ENCODE peak calls at places on chromosomes 4 and X, in ten cellular contexts. T is HCT116, Y is suprapubic skin, U is psoas muscle, C is cardiac fibroblast, P is retinal pigment epithelial cell, N is lung, F is heart left ventricle, W is tibial nerve, M is IMR-90. S is an unnamed sample.

GRCh38 chrX:53714580-53715335 is 28.2 kb upstream of the HUWE1 start:
- DNase-seq in M (peak; percentile 57), U (no peak), F (no peak), T (peak; percentile 4), N (peak; percentile 45), W (no peak), P (no peak), Y (no peak), C (peak; percentile 20), S (no peak)

GRCh38 chrX:141214216-141214615 is 28.1 kb downstream of the SPANXC start:
- DNase-seq in U (no peak), C (no peak), M (no peak), W (no peak), T (no peak), Y (no peak), F (no peak), P (no peak), N (no peak), S (no peak)

GRCh38 chr4:12488672-12489071 is 995.5 kb downstream of the RAB28 start:
- DNase-seq in M (no peak), T (no peak), U (no peak), F (peak; percentile 73), Y (no peak), W (no peak), C (peak; percentile 63), P (no peak), N (no peak), S (no peak)

GRCh38 chr4:1400861-1401408 is 5.3 kb downstream of the NKX1-1 start:
- DNase-seq in N (no peak), M (no peak), U (peak; percentile 35), Y (no peak), P (no peak), C (no peak), F (no peak), T (no peak), W (no peak), S (peak; percentile 48)

GRCh38 chrX:545488-545887 is 85.1 kb upstream of the SHOX start:
- DNase-seq in M (no peak), N (no peak), F (no peak), T (no peak), C (no peak), Y (no peak), W (no peak), U (no peak), P (no peak), S (peak; percentile 64)

GRCh38 chr4:127965803-127966175 is 583 bp downstream of the ABHD18 start:
- DNase-seq in N (peak; percentile 48), T (peak; percentile 52), W (no peak), M (peak; percentile 20), P (peak; percentile 3), C (peak; percentile 28), F (peak; percentile 58), U (no peak), Y (no peak), S (peak; percentile 33)

GRCh38 chr4:40231464-40231863 is 34.6 kb downstream of the RHOH start:
- DNase-seq in M (no peak), T (no peak), F (no peak), N (no peak), P (no peak), U (no peak), C (no peak), Y (no peak), W (no peak), S (no peak)

GRCh38 chrX:1554469-1555210 is 17.7 kb upstream of the P2RY8 start:
- DNase-seq in Y (peak; percentile 61), C (no peak), U (no peak), W (no peak), M (no peak), N (no peak), T (no peak), P (no peak), F (no peak), S (peak; percentile 78)

GRCh38 chrX:53262918-53263394 is 18.4 kb downstream of the IQSEC2 start:
- DNase-seq in T (peak; percentile 34), U (no peak), F (no peak), W (no peak), P (no peak), C (peak; percentile 33), M (peak; percentile 55), N (no peak), Y (no peak), S (no peak)

GRCh38 chr4:120007171-120007894 is 59.3 kb downstream of the MAD2L1 start:
- DNase-seq in U (no peak), P (peak; percentile 62), C (peak; percentile 79), F (no peak), M (peak; percentile 90), T (no peak), W (no peak), N (no peak), Y (no peak), S (no peak)

GRCh38 chrX:23436875-23437274 is 102.2 kb downstream of the PTCHD1 start:
- DNase-seq in N (no peak), W (no peak), Y (no peak), F (no peak), T (no peak), P (no peak), U (no peak), C (no peak), M (no peak), S (no peak)

GRCh38 chr4:170109586-170110289 is 20.0 kb upstream of the AADAT start:
- DNase-seq in Y (no peak), M (no peak), N (no peak), W (no peak), C (peak; percentile 4), P (no peak), T (no peak), U (no peak), F (no peak), S (no peak)

GRCh38 chr4:6813725-6814124 is 31.2 kb downstream of the KIAA0232 start:
- DNase-seq in F (no peak), T (no peak), Y (no peak), M (no peak), W (no peak), U (no peak), P (no peak), N (no peak), C (no peak), S (no peak)

GRCh38 chrX:24702362-24703184 is 8.9 kb downstream of the POLA1 start:
- DNase-seq in Y (no peak), M (no peak), W (no peak), P (no peak), F (no peak), N (no peak), T (no peak), U (no peak), C (no peak), S (no peak)

GRCh38 chrX:68146054-68146453 is 287.2 kb downstream of the OPHN1 start:
- DNase-seq in N (no peak), U (no peak), T (peak; percentile 10), C (peak; percentile 66), M (peak; percentile 62), W (no peak), Y (no peak), P (peak; percentile 25), F (no peak), S (no peak)

GRCh38 chr4:31458813-31459212 is 738.6 kb downstream of the PCDH7 start:
- DNase-seq in P (peak; percentile 40), C (peak; percentile 49), F (no peak), Y (no peak), M (no peak), T (no peak), W (no peak), U (no peak), N (no peak), S (peak; percentile 22)

GRCh38 chr4:44806076-44806475 is 79.7 kb upstream of the GNPDA2 start:
- DNase-seq in T (no peak), M (no peak), F (no peak), W (no peak), C (no peak), U (no peak), N (no peak), Y (no peak), P (no peak), S (no peak)

GRCh38 chr4:75727073-75727472 is 2.7 kb downstream of the USO1 start:
- DNase-seq in W (no peak), F (no peak), N (no peak), M (peak; percentile 15), P (no peak), U (no peak), T (no peak), Y (no peak), C (no peak), S (no peak)
- H3K4me3 ChIP-seq in W (no peak overlapping the region), F (peak overlapping the region; percentile 98), N (no peak overlapping the region), M (no peak overlapping the region), P (no peak overlapping the region), U (peak overlapping the region; percentile 92), T (no peak overlapping the region), Y (no peak overlapping the region), C (peak overlapping the region; percentile 78), S (no peak overlapping the region)

GRCh38 chrX:45515262-45516215 is 314.9 kb upstream of the DIPK2B start:
- DNase-seq in M (peak; percentile 92), Y (peak; percentile 79), N (peak; percentile 78), W (peak; percentile 21), T (peak; percentile 62), P (peak; percentile 58), F (peak; percentile 27), C (peak; percentile 90), U (peak; percentile 81), S (peak; percentile 90)
- TF ChIP-seq CTCF in M (peak; percentile 74), Y (peak; percentile 39), N (peak; percentile 36), W (peak; percentile 51), T (peak; percentile 55), P (peak; percentile 69), F (peak; percentile 40), C (peak; percentile 62), U (peak; percentile 64), S (no peak)

GRCh38 chrX:150694738-150695410 is 1.7 kb downstream of the MTMR1 start:
- DNase-seq in T (no peak), C (no peak), M (no peak), U (no peak), P (no peak), N (no peak), W (no peak), Y (no peak), F (no peak), S (no peak)
- H3K4me3 ChIP-seq in T (no peak overlapping the region), C (no peak overlapping the region), M (no peak overlapping the region), U (peak overlapping the region; percentile 69), P (no peak overlapping the region), N (no peak overlapping the region), W (no peak overlapping the region), Y (peak overlapping the region; percentile 59), F (peak overlapping the region; percentile 63), S (no peak overlapping the region)

GRCh38 chr4:109295081-109295480 is 7.4 kb downstream of the COL25A1 start:
- DNase-seq in U (no peak), W (no peak), T (no peak), Y (no peak), M (no peak), N (no peak), F (no peak), C (no peak), P (no peak), S (no peak)

GRCh38 chr4:109296545-109296944 is 5.9 kb downstream of the COL25A1 start:
- DNase-seq in T (no peak), P (no peak), F (no peak), Y (no peak), M (no peak), W (no peak), C (no peak), N (no peak), U (no peak), S (no peak)

GRCh38 chr4:109294468-109295020 is 7.9 kb downstream of the COL25A1 start:
- DNase-seq in U (no peak), N (no peak), F (no peak), C (no peak), M (peak; percentile 13), P (no peak), W (no peak), T (no peak), Y (no peak), S (no peak)

GRCh38 chr4:109290918-109291317 is 11.5 kb downstream of the COL25A1 start:
- DNase-seq in N (no peak), P (no peak), W (no peak), M (no peak), F (no peak), U (no peak), T (no peak), C (no peak), Y (no peak), S (no peak)

GRCh38 chr4:109294006-109294405 is 8.5 kb downstream of the COL25A1 start:
- DNase-seq in U (no peak), W (no peak), F (no peak), M (no peak), C (peak; percentile 8), T (peak; percentile 21), Y (no peak), N (no peak), P (no peak), S (no peak)
- TF ChIP-seq CTCF in U (peak; percentile 19), W (no peak), F (no peak), M (peak; percentile 11), C (peak; percentile 17), T (peak; percentile 53), Y (no peak), N (no peak), P (peak; percentile 44), S (no peak)